ENCODE peak calls at places on chromosomes 16 and 17, in six cellular contexts. G is left ventricle myocardium superior; W is CD4-positive, alpha-beta T cell; X is renal cortical epithelial cell; U is trophoblast cell; Q is SK-N-SH. P is an unnamed sample.

GRCh38 chr17:47694818-47695663 is 1.1 kb downstream of the TBKBP1 start:
- DNase-seq in W (no peak), Q (peak; percentile 84), X (no peak), G (peak; percentile 82), U (no peak), P (no peak)

GRCh38 chr17:81710514-81711308 is 1.4 kb upstream of the SLC25A10 start:
- DNase-seq in W (no peak), G (no peak), U (no peak), X (no peak), Q (no peak), P (peak; percentile 46)

GRCh38 chr17:75288784-75289121 is 480 bp downstream of the SLC25A19 start:
- DNase-seq in W (no peak), Q (no peak), U (no peak), G (no peak), X (peak; percentile 18), P (no peak)

GRCh38 chr16:11639925-11640899 is 28.0 kb upstream of the SNN start:
- DNase-seq in X (peak; percentile 97), W (no peak), Q (no peak), G (peak; percentile 87), U (peak; percentile 98), P (peak; percentile 78)

GRCh38 chr17:1573932-1574696 is 11.5 kb upstream of the PITPNA start:
- DNase-seq in U (peak; percentile 67), X (no peak), G (peak; percentile 96), Q (peak; percentile 98), W (peak; percentile 17), P (peak; percentile 87)

GRCh38 chr17:7843536-7844291 is 9.7 kb downstream of the KDM6B start:
- DNase-seq in U (peak; percentile 87), Q (peak; percentile 84), W (peak; percentile 79), G (peak; percentile 88), X (peak; percentile 73), P (peak; percentile 88)

GRCh38 chr17:82299452-82299851 is 18.0 kb downstream of the CD7 start:
- DNase-seq in U (no peak), G (no peak), X (peak; percentile 49), W (no peak), Q (no peak), P (no peak)

GRCh38 chr17:41586863-41587495 is at the start of gene KRT14:
- DNase-seq in X (no peak), G (no peak), U (peak; percentile 81), W (no peak), Q (no peak), P (no peak)

GRCh38 chr17:41615454-41615853 is 2.9 kb upstream of the KRT16 start:
- DNase-seq in U (peak; percentile 81), X (peak; percentile 26), G (no peak), W (no peak), Q (no peak), P (peak; percentile 76)

GRCh38 chr17:82332669-82333278 is 792 bp downstream of the SECTM1 start:
- DNase-seq in G (peak; percentile 65), X (peak; percentile 61), U (peak; percentile 47), W (no peak), Q (peak; percentile 78), P (no peak)

GRCh38 chr17:63289931-63290330 is 156.2 kb downstream of the CYB561 start:
- DNase-seq in W (no peak), G (no peak), Q (no peak), X (no peak), U (peak; percentile 4), P (peak; percentile 92)

GRCh38 chr17:74210191-74211140 is 2.9 kb upstream of the TTYH2 start:
- DNase-seq in U (peak; percentile 43), Q (peak; percentile 94), X (peak; percentile 45), G (peak; percentile 76), W (peak; percentile 75), P (peak; percentile 85)

GRCh38 chr17:83109793-83110645 is 30.6 kb downstream of the METRNL start:
- DNase-seq in Q (peak; percentile 95), W (no peak), U (peak; percentile 84), G (peak; percentile 90), X (peak; percentile 91), P (peak; percentile 84)

GRCh38 chr16:14284930-14285541 is 213.9 kb downstream of the MRTFB start:
- DNase-seq in U (peak; percentile 76), W (no peak), Q (no peak), G (peak; percentile 83), X (peak; percentile 55), P (no peak)

P was measured in ELF-1.